ENCODE peak calls at places on chromosome 1, in six cellular contexts. E is effector CD8-positive, alpha-beta T cell; G is GM13976; S is stimulated activated naive CD4-positive, alpha-beta T cell; F is mucosa of descending colon; K is AG20443. X is an unnamed sample.

GRCh38 chr1:15410223-15410883 is 665 bp downstream of the EFHD2 start:
- DNase-seq in G (peak; percentile 43), F (peak; percentile 50), K (peak; percentile 29), E (no peak), S (no peak), X (no peak)

GRCh38 chr1:60897003-60897402 is 185.4 kb upstream of the NFIA start:
- DNase-seq in K (no peak), G (no peak), S (no peak), E (no peak), F (no peak), X (no peak)

GRCh38 chr1:117605164-117605810 is 561 bp upstream of the TENT5C start:
- DNase-seq in S (no peak), G (no peak), F (peak; percentile 66), K (peak; percentile 26), E (no peak), X (no peak)

GRCh38 chr1:56806804-56807203 is 12.4 kb downstream of the FYB2 start:
- DNase-seq in G (no peak), S (no peak), E (no peak), F (peak; percentile 32), K (no peak), X (no peak)

GRCh38 chr1:58204284-58204683 is 342.2 kb downstream of the OMA1 start:
- DNase-seq in S (no peak), K (no peak), G (no peak), E (no peak), F (no peak), X (no peak)

GRCh38 chr1:198496216-198497143 is 44.0 kb downstream of the ATP6V1G3 start:
- DNase-seq in F (no peak), S (no peak), G (no peak), K (peak; percentile 36), E (no peak), X (no peak)

GRCh38 chr1:227942021-227942715 is 5.6 kb downstream of the WNT9A start:
- DNase-seq in E (no peak), S (no peak), K (no peak), G (no peak), F (no peak), X (no peak)

GRCh38 chr1:14836426-14837140 is 238.1 kb downstream of the KAZN start:
- DNase-seq in F (no peak), E (no peak), G (no peak), S (no peak), K (no peak), X (no peak)

GRCh38 chr1:151131832-151132675 is 14.4 kb downstream of the SEMA6C start:
- DNase-seq in S (no peak), K (peak; percentile 16), F (no peak), G (peak; percentile 30), E (no peak), X (peak; percentile 76)

GRCh38 chr1:200081982-200082272 is 54.4 kb downstream of the NR5A2 start:
- DNase-seq in K (no peak), E (no peak), S (no peak), F (no peak), G (no peak), X (no peak)

GRCh38 chr1:38037481-38037939 is 9.1 kb downstream of the POU3F1 start:
- DNase-seq in G (peak; percentile 48), S (no peak), F (peak; percentile 35), E (no peak), K (no peak), X (no peak)

GRCh38 chr1:176480750-176481149 is 17.8 kb downstream of the PAPPA2 start:
- DNase-seq in E (no peak), S (no peak), G (no peak), F (no peak), K (no peak), X (no peak)